ENCODE peak calls at places on chromosomes 12 and 14, in seven cellular contexts. H is fibroblast of lung; F is cardiac muscle cell; A is ACHN; P is stimulated activated CD4-positive, alpha-beta T cell treated with anti-CD3 and anti-CD28 coated beads, Interleukin-2, amount 100 ng/mL, for 24 hours; X is bronchial epithelial cell; M is stimulated activated CD8-positive, alpha-beta memory T cell treated with anti-CD3 and anti-CD28 coated beads, Interleukin-12 subunit alpha, Interleukin-12 subunit beta, amount 100 ng/mL, for 4 hours. U is an unnamed sample.

GRCh38 chr14:100865682-100866591 is 37.6 kb downstream of the RTL1 start:
- DNase-seq in M (no peak), P (no peak), A (no peak), X (no peak), H (no peak), F (no peak), U (no peak)

GRCh38 chr14:68420354-68420753 is 372.5 kb downstream of the ZFP36L1 start:
- DNase-seq in F (no peak), P (no peak), M (no peak), A (no peak), X (no peak), H (no peak), U (no peak)

GRCh38 chr14:90717916-90718315 is 98.3 kb downstream of the TTC7B start:
- DNase-seq in A (no peak), F (no peak), H (peak; percentile 53), M (no peak), P (no peak), X (no peak), U (peak; percentile 51)

GRCh38 chr14:104968541-104969401 is 9.4 kb downstream of the AHNAK2 start:
- DNase-seq in P (no peak), A (peak; percentile 15), M (no peak), X (peak; percentile 93), F (no peak), H (no peak), U (peak; percentile 69)

GRCh38 chr14:73935666-73936065 is 14.2 kb downstream of the FAM161B start:
- DNase-seq in M (no peak), X (peak; percentile 19), A (peak; percentile 40), P (no peak), F (no peak), H (peak; percentile 13), U (peak; percentile 18)

GRCh38 chr12:93950321-93950720 is 198.1 kb upstream of the PLXNC1 start:
- DNase-seq in F (no peak), X (no peak), H (no peak), P (no peak), M (no peak), A (no peak), U (no peak)

GRCh38 chr14:83006071-83006670 is 1472.5 kb upstream of the SEL1L start:
- DNase-seq in M (no peak), P (no peak), H (no peak), X (no peak), F (peak; percentile 61), A (no peak), U (peak; percentile 49)

GRCh38 chr14:65164068-65164824 is 61.9 kb upstream of the MAX start:
- DNase-seq in A (peak; percentile 49), P (peak; percentile 49), X (peak; percentile 40), H (peak; percentile 69), M (no peak), F (peak; percentile 61), U (peak; percentile 62)

GRCh38 chr12:28172434-28173030 is 17.7 kb upstream of the CCDC91 start:
- DNase-seq in M (no peak), H (peak; percentile 70), X (peak; percentile 80), P (no peak), A (peak; percentile 74), F (peak; percentile 36), U (peak; percentile 33)

GRCh38 chr12:29741342-29742241 is 42.1 kb downstream of the TMTC1 start:
- DNase-seq in X (peak; percentile 77), M (no peak), F (peak; percentile 17), H (peak; percentile 90), P (no peak), A (no peak), U (no peak)

GRCh38 chr12:2413999-2414792 is 361.4 kb downstream of the CACNA1C start:
- DNase-seq in X (no peak), P (no peak), F (no peak), H (no peak), A (no peak), M (no peak), U (no peak)

GRCh38 chr12:52495385-52495784 is 2.3 kb upstream of the KRT6A start:
- DNase-seq in X (peak; percentile 77), P (no peak), A (no peak), F (peak; percentile 53), H (no peak), M (no peak), U (peak; percentile 86)

GRCh38 chr12:116455540-116456306 is 103.5 kb upstream of the MAP1LC3B2 start:
- DNase-seq in M (no peak), H (peak; percentile 98), P (no peak), F (no peak), X (peak; percentile 84), A (peak; percentile 90), U (peak; percentile 60)

GRCh38 chr14:105059035-105059916 is 6.0 kb downstream of the GPR132 start:
- DNase-seq in P (peak; percentile 65), X (peak; percentile 19), A (no peak), H (no peak), F (no peak), M (no peak), U (no peak)

GRCh38 chr14:103880334-103880985 is 33.1 kb upstream of the PPP1R13B start:
- DNase-seq in P (no peak), F (no peak), A (peak; percentile 71), M (no peak), H (peak; percentile 85), X (peak; percentile 26), U (peak; percentile 60)

GRCh38 chr14:69149461-69150244 is 3.3 kb downstream of the DCAF5 start:
- DNase-seq in X (peak; percentile 76), M (no peak), P (no peak), A (no peak), H (no peak), F (no peak), U (peak; percentile 41)

GRCh38 chr14:35819591-35820540 is 6.3 kb upstream of the BRMS1L start:
- DNase-seq in F (no peak), P (no peak), H (no peak), A (no peak), X (peak; percentile 44), M (no peak), U (peak; percentile 77)

GRCh38 chr14:93042968-93043940 is 72.5 kb downstream of the ITPK1 start:
- DNase-seq in X (peak; percentile 97), H (peak; percentile 39), F (no peak), A (no peak), P (no peak), M (no peak), U (peak; percentile 9)

GRCh38 chr12:6962285-6963015 is 8.0 kb downstream of the PHB2 start:
- DNase-seq in A (no peak), H (no peak), X (no peak), M (no peak), P (no peak), F (peak; percentile 9), U (peak; percentile 99)

GRCh38 chr12:107228076-107228475 is 134.7 kb upstream of the CRY1 start:
- DNase-seq in M (no peak), A (no peak), H (no peak), P (no peak), F (no peak), X (no peak), U (no peak)

GRCh38 chr12:22577667-22578066 is 33.3 kb upstream of the C2CD5 start:
- DNase-seq in M (no peak), X (peak; percentile 83), P (no peak), A (no peak), H (no peak), F (no peak), U (no peak)

GRCh38 chr12:97380440-97380839 is 82.2 kb upstream of the RMST start:
- DNase-seq in F (no peak), X (no peak), M (no peak), P (no peak), H (no peak), A (no peak), U (no peak)

GRCh38 chr12:28955491-28955890 is 193.6 kb upstream of the FAR2 start:
- DNase-seq in H (peak; percentile 49), M (no peak), A (no peak), X (no peak), F (no peak), P (no peak), U (no peak)

GRCh38 chr12:131642101-131642540 is 68.8 kb upstream of the SFSWAP start:
- DNase-seq in P (no peak), H (no peak), A (no peak), M (no peak), F (no peak), X (no peak), U (no peak)

U was measured in NCI-H69.